ENCODE peak calls at places on chromosomes 3 and 15, in ten cellular contexts. One of them, this sample, is unnamed.

GRCh38 chr3:190586631-190587000 is 72.7 kb downstream of the IL1RAP start:
- DNase-seq in endothelial cell: no peak
- DNase-seq in cardiac fibroblast: peak
- DNase-seq in cardiac muscle cell: no peak
- DNase-seq in hepatocyte: peak
- DNase-seq in Peyer's patch: no peak
- DNase-seq in fibroblast of villous mesenchyme: peak
- DNase-seq in astrocyte of the spinal cord: peak
- DNase-seq in GM13976: no peak
- DNase-seq in prostate gland: no peak
- DNase-seq in this sample: no peak

GRCh38 chr3:187902938-187903337 is 157.7 kb upstream of the BCL6 start:
- DNase-seq in Peyer's patch: no peak
- DNase-seq in GM13976: no peak
- DNase-seq in cardiac muscle cell: no peak
- DNase-seq in fibroblast of villous mesenchyme: no peak
- DNase-seq in endothelial cell: no peak
- DNase-seq in astrocyte of the spinal cord: no peak
- DNase-seq in cardiac fibroblast: no peak
- DNase-seq in hepatocyte: no peak
- DNase-seq in prostate gland: no peak
- DNase-seq in this sample: no peak

GRCh38 chr3:70736009-70736408 is 423.6 kb upstream of the MDFIC2 start:
- DNase-seq in GM13976: no peak
- DNase-seq in fibroblast of villous mesenchyme: peak
- DNase-seq in hepatocyte: no peak
- DNase-seq in cardiac muscle cell: no peak
- DNase-seq in astrocyte of the spinal cord: peak
- DNase-seq in Peyer's patch: no peak
- DNase-seq in cardiac fibroblast: no peak
- DNase-seq in prostate gland: no peak
- DNase-seq in endothelial cell: no peak
- DNase-seq in this sample: no peak

GRCh38 chr3:194508486-194509449 is 22.0 kb upstream of the ATP13A3 start:
- DNase-seq in cardiac fibroblast: peak
- DNase-seq in Peyer's patch: no peak
- DNase-seq in GM13976: no peak
- DNase-seq in prostate gland: no peak
- DNase-seq in hepatocyte: no peak
- DNase-seq in fibroblast of villous mesenchyme: peak
- DNase-seq in cardiac muscle cell: no peak
- DNase-seq in astrocyte of the spinal cord: no peak
- DNase-seq in endothelial cell: no peak
- DNase-seq in this sample: no peak

GRCh38 chr15:99409560-99409959 is 156.2 kb upstream of the MEF2A start:
- DNase-seq in GM13976: peak
- DNase-seq in prostate gland: no peak
- DNase-seq in hepatocyte: no peak
- DNase-seq in cardiac muscle cell: no peak
- DNase-seq in astrocyte of the spinal cord: no peak
- DNase-seq in fibroblast of villous mesenchyme: no peak
- DNase-seq in Peyer's patch: no peak
- DNase-seq in cardiac fibroblast: no peak
- DNase-seq in endothelial cell: no peak
- DNase-seq in this sample: no peak

GRCh38 chr3:8560608-8561007 is 59.0 kb downstream of the LMCD1 start:
- DNase-seq in hepatocyte: peak
- DNase-seq in endothelial cell: no peak
- DNase-seq in cardiac muscle cell: no peak
- DNase-seq in astrocyte of the spinal cord: peak
- DNase-seq in cardiac fibroblast: peak
- DNase-seq in GM13976: no peak
- DNase-seq in prostate gland: no peak
- DNase-seq in Peyer's patch: no peak
- DNase-seq in fibroblast of villous mesenchyme: peak
- DNase-seq in this sample: no peak

GRCh38 chr15:70098170-70098460 is 398 bp upstream of the TLE3 start:
- DNase-seq in fibroblast of villous mesenchyme: no peak
- DNase-seq in GM13976: no peak
- DNase-seq in prostate gland: no peak
- DNase-seq in Peyer's patch: no peak
- DNase-seq in cardiac muscle cell: no peak
- DNase-seq in astrocyte of the spinal cord: no peak
- DNase-seq in hepatocyte: no peak
- DNase-seq in cardiac fibroblast: no peak
- DNase-seq in endothelial cell: no peak
- DNase-seq in this sample: no peak

GRCh38 chr3:79002465-79003372 is 765.1 kb downstream of the ROBO1 start:
- DNase-seq in astrocyte of the spinal cord: no peak
- DNase-seq in cardiac fibroblast: peak
- DNase-seq in fibroblast of villous mesenchyme: peak
- DNase-seq in hepatocyte: no peak
- DNase-seq in Peyer's patch: no peak
- DNase-seq in GM13976: no peak
- DNase-seq in prostate gland: no peak
- DNase-seq in endothelial cell: no peak
- DNase-seq in cardiac muscle cell: no peak
- DNase-seq in this sample: no peak

GRCh38 chr3:138687236-138687635 is 78.7 kb downstream of the FAIM start:
- DNase-seq in astrocyte of the spinal cord: no peak
- DNase-seq in cardiac fibroblast: no peak
- DNase-seq in hepatocyte: no peak
- DNase-seq in cardiac muscle cell: no peak
- DNase-seq in fibroblast of villous mesenchyme: no peak
- DNase-seq in Peyer's patch: no peak
- DNase-seq in GM13976: no peak
- DNase-seq in endothelial cell: no peak
- DNase-seq in prostate gland: no peak
- DNase-seq in this sample: no peak

GRCh38 chr3:138692152-138692551 is 83.6 kb downstream of the FAIM start:
- DNase-seq in hepatocyte: no peak
- DNase-seq in endothelial cell: no peak
- DNase-seq in astrocyte of the spinal cord: no peak
- DNase-seq in Peyer's patch: no peak
- DNase-seq in cardiac muscle cell: no peak
- DNase-seq in fibroblast of villous mesenchyme: no peak
- DNase-seq in cardiac fibroblast: no peak
- DNase-seq in GM13976: no peak
- DNase-seq in prostate gland: no peak
- DNase-seq in this sample: no peak

GRCh38 chr3:138686771-138687221 is 78.2 kb downstream of the FAIM start:
- DNase-seq in hepatocyte: peak
- DNase-seq in astrocyte of the spinal cord: peak
- DNase-seq in cardiac fibroblast: peak
- DNase-seq in Peyer's patch: no peak
- DNase-seq in prostate gland: no peak
- DNase-seq in GM13976: peak
- DNase-seq in fibroblast of villous mesenchyme: peak
- DNase-seq in cardiac muscle cell: peak
- DNase-seq in endothelial cell: no peak
- DNase-seq in this sample: no peak

GRCh38 chr3:138690036-138690435 is 81.5 kb downstream of the FAIM start:
- DNase-seq in cardiac muscle cell: no peak
- DNase-seq in hepatocyte: no peak
- DNase-seq in Peyer's patch: no peak
- DNase-seq in GM13976: no peak
- DNase-seq in cardiac fibroblast: no peak
- DNase-seq in fibroblast of villous mesenchyme: no peak
- DNase-seq in endothelial cell: no peak
- DNase-seq in prostate gland: no peak
- DNase-seq in astrocyte of the spinal cord: no peak
- DNase-seq in this sample: no peak

GRCh38 chr3:138688871-138689299 is 80.3 kb downstream of the FAIM start:
- DNase-seq in hepatocyte: no peak
- DNase-seq in Peyer's patch: no peak
- DNase-seq in endothelial cell: no peak
- DNase-seq in fibroblast of villous mesenchyme: no peak
- DNase-seq in astrocyte of the spinal cord: no peak
- DNase-seq in cardiac fibroblast: no peak
- DNase-seq in prostate gland: no peak
- DNase-seq in GM13976: no peak
- DNase-seq in cardiac muscle cell: no peak
- DNase-seq in this sample: no peak
- TF ChIP-seq CTCF in hepatocyte: no peak
- TF ChIP-seq CTCF in Peyer's patch: no peak
- TF ChIP-seq CTCF in endothelial cell: no peak
- TF ChIP-seq CTCF in fibroblast of villous mesenchyme: no peak
- TF ChIP-seq CTCF in astrocyte of the spinal cord: no peak
- TF ChIP-seq CTCF in cardiac fibroblast: no peak
- TF ChIP-seq CTCF in prostate gland: no peak
- TF ChIP-seq CTCF in GM13976: no peak
- TF ChIP-seq CTCF in cardiac muscle cell: no peak
- TF ChIP-seq CTCF in this sample: no peak

GRCh38 chr3:94099311-94099710 is 36.5 kb downstream of the NSUN3 start:
- DNase-seq in endothelial cell: no peak
- DNase-seq in fibroblast of villous mesenchyme: no peak
- DNase-seq in hepatocyte: no peak
- DNase-seq in cardiac muscle cell: no peak
- DNase-seq in astrocyte of the spinal cord: no peak
- DNase-seq in GM13976: no peak
- DNase-seq in prostate gland: no peak
- DNase-seq in Peyer's patch: no peak
- DNase-seq in cardiac fibroblast: peak
- DNase-seq in this sample: no peak

GRCh38 chr3:94106268-94106667 is 43.4 kb downstream of the NSUN3 start:
- DNase-seq in fibroblast of villous mesenchyme: no peak
- DNase-seq in Peyer's patch: no peak
- DNase-seq in prostate gland: no peak
- DNase-seq in cardiac muscle cell: no peak
- DNase-seq in hepatocyte: no peak
- DNase-seq in astrocyte of the spinal cord: no peak
- DNase-seq in endothelial cell: no peak
- DNase-seq in GM13976: no peak
- DNase-seq in cardiac fibroblast: no peak
- DNase-seq in this sample: no peak

GRCh38 chr3:94098487-94098886 is 35.6 kb downstream of the NSUN3 start:
- DNase-seq in fibroblast of villous mesenchyme: peak
- DNase-seq in cardiac muscle cell: no peak
- DNase-seq in astrocyte of the spinal cord: no peak
- DNase-seq in endothelial cell: peak
- DNase-seq in Peyer's patch: no peak
- DNase-seq in cardiac fibroblast: peak
- DNase-seq in hepatocyte: no peak
- DNase-seq in GM13976: no peak
- DNase-seq in prostate gland: no peak
- DNase-seq in this sample: no peak

GRCh38 chr3:94101860-94102259 is 39.0 kb downstream of the NSUN3 start:
- DNase-seq in prostate gland: no peak
- DNase-seq in endothelial cell: no peak
- DNase-seq in astrocyte of the spinal cord: peak
- DNase-seq in fibroblast of villous mesenchyme: peak
- DNase-seq in hepatocyte: no peak
- DNase-seq in cardiac muscle cell: no peak
- DNase-seq in GM13976: no peak
- DNase-seq in Peyer's patch: no peak
- DNase-seq in cardiac fibroblast: peak
- DNase-seq in this sample: no peak
- TF ChIP-seq CTCF in prostate gland: no peak
- TF ChIP-seq CTCF in endothelial cell: no peak
- TF ChIP-seq CTCF in astrocyte of the spinal cord: peak
- TF ChIP-seq CTCF in fibroblast of villous mesenchyme: peak
- TF ChIP-seq CTCF in hepatocyte: peak
- TF ChIP-seq CTCF in cardiac muscle cell: peak
- TF ChIP-seq CTCF in GM13976: no peak
- TF ChIP-seq CTCF in Peyer's patch: no peak
- TF ChIP-seq CTCF in cardiac fibroblast: peak
- TF ChIP-seq CTCF in this sample: no peak

DNA sequence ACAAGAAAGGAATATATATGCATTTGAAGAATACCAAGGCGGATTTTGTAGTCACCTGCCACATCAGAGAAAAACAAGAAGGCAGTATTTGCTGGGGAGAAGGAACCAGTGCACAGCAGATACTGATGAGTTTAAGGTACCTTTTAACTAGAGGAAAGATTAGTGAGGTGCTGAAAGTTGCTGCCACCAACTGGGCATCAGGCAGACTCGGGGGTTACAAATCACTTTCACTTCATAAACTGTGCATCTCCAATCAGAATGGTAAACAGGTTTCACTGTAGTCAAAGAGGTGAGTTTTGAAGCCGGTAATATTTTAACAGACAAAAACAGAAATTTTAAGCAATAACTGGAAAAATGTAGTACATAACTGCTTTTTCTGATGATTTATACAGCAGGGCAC is 4.1 kb downstream of the FBN1 start:
- DNase-seq in Peyer's patch: no peak
- DNase-seq in GM13976: peak
- DNase-seq in cardiac fibroblast: peak
- DNase-seq in fibroblast of villous mesenchyme: peak
- DNase-seq in astrocyte of the spinal cord: peak
- DNase-seq in prostate gland: no peak
- DNase-seq in cardiac muscle cell: no peak
- DNase-seq in endothelial cell: no peak
- DNase-seq in hepatocyte: no peak
- DNase-seq in this sample: no peak
- TF ChIP-seq CTCF in Peyer's patch: peak
- TF ChIP-seq CTCF in GM13976: peak
- TF ChIP-seq CTCF in cardiac fibroblast: peak
- TF ChIP-seq CTCF in fibroblast of villous mesenchyme: peak
- TF ChIP-seq CTCF in astrocyte of the spinal cord: peak
- TF ChIP-seq CTCF in prostate gland: no peak
- TF ChIP-seq CTCF in cardiac muscle cell: peak
- TF ChIP-seq CTCF in endothelial cell: no peak
- TF ChIP-seq CTCF in hepatocyte: peak
- TF ChIP-seq CTCF in this sample: no peak

GRCh38 chr3:13020159-13020558 is 53.1 kb downstream of the IQSEC1 start:
- DNase-seq in prostate gland: no peak
- DNase-seq in cardiac fibroblast: no peak
- DNase-seq in Peyer's patch: peak
- DNase-seq in astrocyte of the spinal cord: no peak
- DNase-seq in endothelial cell: no peak
- DNase-seq in fibroblast of villous mesenchyme: no peak
- DNase-seq in hepatocyte: no peak
- DNase-seq in cardiac muscle cell: no peak
- DNase-seq in GM13976: no peak
- DNase-seq in this sample: no peak

GRCh38 chr3:13018039-13018431 is 55.2 kb downstream of the IQSEC1 start:
- DNase-seq in GM13976: no peak
- DNase-seq in cardiac muscle cell: no peak
- DNase-seq in fibroblast of villous mesenchyme: no peak
- DNase-seq in prostate gland: no peak
- DNase-seq in astrocyte of the spinal cord: no peak
- DNase-seq in cardiac fibroblast: peak
- DNase-seq in endothelial cell: no peak
- DNase-seq in Peyer's patch: peak
- DNase-seq in hepatocyte: no peak
- DNase-seq in this sample: no peak

GRCh38 chr3:13019706-13020105 is 53.5 kb downstream of the IQSEC1 start:
- DNase-seq in endothelial cell: no peak
- DNase-seq in fibroblast of villous mesenchyme: no peak
- DNase-seq in prostate gland: no peak
- DNase-seq in cardiac muscle cell: no peak
- DNase-seq in astrocyte of the spinal cord: no peak
- DNase-seq in Peyer's patch: peak
- DNase-seq in cardiac fibroblast: no peak
- DNase-seq in hepatocyte: no peak
- DNase-seq in GM13976: no peak
- DNase-seq in this sample: no peak

GRCh38 chr3:13018561-13019242 is 54.5 kb downstream of the IQSEC1 start:
- DNase-seq in cardiac fibroblast: no peak
- DNase-seq in cardiac muscle cell: no peak
- DNase-seq in fibroblast of villous mesenchyme: no peak
- DNase-seq in prostate gland: no peak
- DNase-seq in astrocyte of the spinal cord: no peak
- DNase-seq in Peyer's patch: no peak
- DNase-seq in hepatocyte: no peak
- DNase-seq in endothelial cell: no peak
- DNase-seq in GM13976: no peak
- DNase-seq in this sample: no peak

GRCh38 chr3:13019243-13019701 is 54.0 kb downstream of the IQSEC1 start:
- DNase-seq in cardiac muscle cell: peak
- DNase-seq in prostate gland: no peak
- DNase-seq in GM13976: no peak
- DNase-seq in astrocyte of the spinal cord: peak
- DNase-seq in fibroblast of villous mesenchyme: peak
- DNase-seq in Peyer's patch: peak
- DNase-seq in hepatocyte: peak
- DNase-seq in endothelial cell: no peak
- DNase-seq in cardiac fibroblast: peak
- DNase-seq in this sample: no peak
- TF ChIP-seq CTCF in cardiac muscle cell: no peak
- TF ChIP-seq CTCF in prostate gland: no peak
- TF ChIP-seq CTCF in GM13976: no peak
- TF ChIP-seq CTCF in astrocyte of the spinal cord: no peak
- TF ChIP-seq CTCF in fibroblast of villous mesenchyme: no peak
- TF ChIP-seq CTCF in Peyer's patch: no peak
- TF ChIP-seq CTCF in hepatocyte: no peak
- TF ChIP-seq CTCF in endothelial cell: no peak
- TF ChIP-seq CTCF in cardiac fibroblast: no peak
- TF ChIP-seq CTCF in this sample: no peak